ENCODE peak calls at places on chromosomes 13 and 19, in five cellular contexts. L is HCT116, P is H1, Y is GM12878, K is K562. O is an unnamed sample.

GRCh38 chr19:30684613-30685012 is 312.4 kb downstream of the ZNF536 start:
- DNase-seq in L (no peak), P (no peak), Y (no peak), K (no peak), O (no peak)

GRCh38 chr13:99227331-99227900 is 26.8 kb downstream of the UBAC2 start:
- DNase-seq in L (no peak), P (no peak), Y (no peak), K (no peak), O (no peak)

GRCh38 chr13:32669030-32669646 is 82.9 kb downstream of the PDS5B start:
- DNase-seq in L (peak; percentile 28), P (no peak), Y (no peak), K (peak; percentile 51), O (peak; percentile 53)

GRCh38 chr13:62682788-62683187 is 1267.1 kb upstream of the PCDH20 start:
- DNase-seq in L (no peak), P (no peak), Y (no peak), K (no peak), O (no peak)

GRCh38 chr19:45895519-45895972 is 6.9 kb downstream of the MYPOP start:
- DNase-seq in L (no peak), P (no peak), Y (no peak), K (no peak), O (peak; percentile 87)

GRCh38 chr19:52992109-52993004 is 21.4 kb upstream of the ERVV-1 start:
- DNase-seq in L (no peak), P (peak; percentile 57), Y (no peak), K (no peak), O (no peak)

GRCh38 chr19:55080915-55081772 is 5.5 kb downstream of the EPS8L1 start:
- DNase-seq in L (peak; percentile 86), P (peak; percentile 99), Y (peak; percentile 35), K (peak; percentile 95), O (peak; percentile 53)

GRCh38 chr19:3320853-3321252 is 45.5 kb upstream of the NFIC start:
- DNase-seq in L (no peak), P (no peak), Y (no peak), K (no peak), O (no peak)

GRCh38 chr13:58869566-58869965 is 1238.0 kb downstream of the PCDH17 start:
- DNase-seq in L (no peak), P (no peak), Y (no peak), K (no peak), O (no peak)

GRCh38 chr13:22428188-22428828 is 752.5 kb upstream of the SGCG start:
- DNase-seq in L (no peak), P (no peak), Y (no peak), K (peak; percentile 4), O (no peak)

GRCh38 chr13:73039201-73040108 is 19.4 kb upstream of the KLF5 start:
- DNase-seq in L (no peak), P (peak; percentile 3), Y (no peak), K (no peak), O (no peak)

GRCh38 chr13:73369095-73369494 is 310.3 kb downstream of the KLF5 start:
- DNase-seq in L (no peak), P (no peak), Y (no peak), K (no peak), O (no peak)

GRCh38 chr19:49019242-49019932 is 2.5 kb upstream of the LHB start:
- DNase-seq in L (peak; percentile 58), P (peak; percentile 92), Y (no peak), K (peak; percentile 91), O (peak; percentile 67)

GRCh38 chr13:47211106-47211505 is 314.3 kb upstream of the HTR2A start:
- DNase-seq in L (no peak), P (no peak), Y (no peak), K (no peak), O (no peak)

GRCh38 chr19:1678073-1678472 is 25.7 kb upstream of the TCF3 start:
- DNase-seq in L (no peak), P (no peak), Y (no peak), K (no peak), O (no peak)

GRCh38 chr13:38590230-38590629 is 96.6 kb upstream of the FREM2 start:
- DNase-seq in L (no peak), P (no peak), Y (no peak), K (no peak), O (no peak)

GRCh38 chr19:56118666-56119584 is 2.2 kb downstream of the ZNF787 start:
- DNase-seq in L (no peak), P (no peak), Y (no peak), K (no peak), O (no peak)

GRCh38 chr19:38078302-38078930 is 145.6 kb downstream of the DPF1 start:
- DNase-seq in L (no peak), P (no peak), Y (no peak), K (no peak), O (no peak)

GRCh38 chr19:2319551-2319950 is 8.8 kb downstream of the LSM7 start:
- DNase-seq in L (no peak), P (no peak), Y (no peak), K (no peak), O (no peak)

GRCh38 chr13:25300861-25301346 is 521 bp upstream of the NUP58 start:
- DNase-seq in L (no peak), P (no peak), Y (no peak), K (no peak), O (no peak)

GRCh38 chr13:79998386-79998785 is 342.5 kb downstream of the SPRY2 start:
- DNase-seq in L (no peak), P (no peak), Y (no peak), K (no peak), O (no peak)

GRCh38 chr13:111954681-111955411 is 112.1 kb upstream of the SOX1 start:
- DNase-seq in L (peak; percentile 36), P (peak; percentile 41), Y (no peak), K (peak; percentile 4), O (no peak)
- TF ChIP-seq SRF in L (no peak), P (no peak), Y (no peak), K (no peak), O (no peak)

GRCh38 chr13:41742917-41743552 is 217.9 kb downstream of the VWA8 start:
- DNase-seq in L (no peak), P (no peak), Y (no peak), K (no peak), O (no peak)

GRCh38 chr13:41751734-41752445 is 209.0 kb downstream of the VWA8 start:
- DNase-seq in L (no peak), P (no peak), Y (no peak), K (no peak), O (no peak)

GRCh38 chr13:41751277-41751676 is 209.6 kb downstream of the VWA8 start:
- DNase-seq in L (no peak), P (no peak), Y (no peak), K (peak; percentile 41), O (no peak)

GRCh38 chr13:41740479-41740878 is 220.4 kb downstream of the VWA8 start:
- DNase-seq in L (no peak), P (no peak), Y (no peak), K (no peak), O (no peak)

GRCh38 chr13:41746259-41746658 is 214.7 kb downstream of the VWA8 start:
- DNase-seq in L (peak; percentile 39), P (no peak), Y (no peak), K (no peak), O (no peak)
- TF ChIP-seq SRF in L (no peak), P (no peak), Y (no peak), K (no peak), O (no peak)

DNA sequence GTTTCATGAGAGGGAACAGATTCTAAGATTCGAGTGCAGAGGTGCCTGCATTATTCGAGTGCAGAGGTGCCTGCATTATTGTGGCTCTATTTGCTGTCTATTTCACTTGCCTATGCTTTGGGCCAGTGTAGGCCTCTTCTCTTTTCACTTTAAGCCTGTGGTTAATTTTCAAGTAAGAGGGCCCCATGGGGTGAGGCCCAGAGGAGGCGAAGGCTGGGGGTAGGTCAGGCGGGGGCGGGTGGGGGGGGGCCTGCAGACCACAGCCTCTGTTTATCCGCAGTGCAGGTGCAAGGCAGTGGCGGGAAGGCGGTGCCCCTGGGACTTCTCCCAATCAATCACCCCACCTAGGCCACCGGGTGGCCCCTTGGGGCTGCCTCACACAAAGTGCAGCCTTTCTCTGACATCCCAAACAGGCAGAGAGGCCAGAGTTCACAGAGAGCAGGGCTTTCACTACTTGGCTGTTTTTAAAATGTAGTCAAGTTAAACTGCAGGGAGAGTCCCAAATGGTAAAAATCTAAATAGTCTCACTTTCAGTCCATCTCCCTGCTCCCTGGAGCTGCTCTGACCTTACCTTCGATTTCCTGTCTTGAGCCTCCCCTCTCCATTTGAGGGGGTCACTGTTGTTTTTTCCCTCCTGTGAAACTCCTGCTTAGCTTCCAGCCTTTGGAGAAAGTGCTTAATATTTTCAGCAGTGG is 249.1 kb downstream of the DLEU7 start:
- DNase-seq in L (no peak), P (no peak), Y (peak; percentile 79), K (no peak), O (peak; percentile 34)
- TF ChIP-seq SRF in L (no peak), P (no peak), Y (no peak), K (no peak), O (no peak)

GRCh38 chr19:47145639-47146486 is 15.2 kb downstream of the SAE1 start:
- DNase-seq in L (no peak), P (no peak), Y (no peak), K (no peak), O (no peak)
- TF ChIP-seq SRF in L (no peak), P (no peak), Y (no peak), K (no peak), O (no peak)

GRCh38 chr19:16376241-16376640 is 51.6 kb downstream of the KLF2 start:
- DNase-seq in L (no peak), P (no peak), Y (no peak), K (no peak), O (no peak)
- TF ChIP-seq SRF in L (no peak), P (no peak), Y (no peak), K (no peak), O (no peak)

GRCh38 chr13:103229674-103230073 is 163.5 kb upstream of the SLC10A2 start:
- DNase-seq in L (no peak), P (no peak), Y (no peak), K (no peak), O (no peak)

GRCh38 chr13:103222683-103223082 is 156.5 kb upstream of the SLC10A2 start:
- DNase-seq in L (no peak), P (no peak), Y (no peak), K (no peak), O (no peak)

GRCh38 chr13:103224804-103225203 is 158.6 kb upstream of the SLC10A2 start:
- DNase-seq in L (no peak), P (no peak), Y (no peak), K (no peak), O (no peak)
- TF ChIP-seq SRF in L (no peak), P (no peak), Y (no peak), K (no peak), O (no peak)